ENCODE peak calls at places on chromosomes 4 and X, in six cellular contexts. Z is RWPE2, A is GM12865, P is BJ, L is brain microvascular endothelial cell, S is heart left ventricle. C is an unnamed sample.

GRCh38 chr4:38782452-38783108 is at the start of gene TLR10:
- DNase-seq in P (no peak), A (peak), L (peak), S (peak), Z (no peak), C (no peak)

GRCh38 chr4:94177822-94178221 is 29.8 kb upstream of the SMARCAD1 start:
- DNase-seq in Z (no peak), A (no peak), L (no peak), P (no peak), S (no peak), C (no peak)

GRCh38 chrX:78979789-78980464 is 34.7 kb downstream of the P2RY10 start:
- DNase-seq in P (no peak), L (peak), Z (no peak), S (no peak), A (peak), C (no peak)

GRCh38 chrX:53321216-53321942 is 40.0 kb upstream of the IQSEC2 start:
- DNase-seq in L (no peak), Z (no peak), S (peak), P (no peak), A (no peak), C (no peak)

GRCh38 chrX:14697453-14697852 is 168.1 kb downstream of the GLRA2 start:
- DNase-seq in L (no peak), P (no peak), S (no peak), A (peak), Z (no peak), C (no peak)

GRCh38 chrX:75155830-75156525 is at the start of gene ABCB7:
- DNase-seq in Z (no peak), L (peak), S (peak), A (peak), P (peak), C (peak)

GRCh38 chrX:154013614-154014360 is 5.9 kb downstream of the IRAK1 start:
- DNase-seq in A (peak), P (no peak), S (no peak), Z (no peak), L (no peak), C (no peak)

GRCh38 chr4:41644288-41644914 is 104.1 kb downstream of the PHOX2B start:
- DNase-seq in L (peak), Z (no peak), P (no peak), S (peak), A (peak), C (no peak)

GRCh38 chr4:169618286-169618685 is 2.1 kb upstream of the CLCN3 start:
- DNase-seq in A (no peak), Z (no peak), P (no peak), S (no peak), L (no peak), C (no peak)

GRCh38 chr4:139916041-139916440 is 237.9 kb downstream of the MAML3 start:
- DNase-seq in A (no peak), L (no peak), P (no peak), S (no peak), Z (no peak), C (no peak)

GRCh38 chrX:20863649-20864048 is 510.6 kb upstream of the CNKSR2 start:
- DNase-seq in A (no peak), S (no peak), P (no peak), L (no peak), Z (no peak), C (no peak)

GRCh38 chrX:30971761-30972603 is 82.9 kb upstream of the TAB3 start:
- DNase-seq in Z (no peak), L (peak), P (peak), S (peak), A (peak), C (no peak)
- TF ChIP-seq CTCF in Z (peak), L (peak), P (peak), S (peak), A (peak), C (peak)

GRCh38 chr4:159484049-159484448 is 381.2 kb downstream of the RAPGEF2 start:
- DNase-seq in A (no peak), Z (no peak), S (no peak), P (no peak), L (no peak), C (no peak)

GRCh38 chr4:159483110-159483509 is 380.2 kb downstream of the RAPGEF2 start:
- DNase-seq in A (no peak), S (no peak), L (no peak), Z (no peak), P (no peak), C (no peak)

GRCh38 chr4:159481936-159482335 is 379.1 kb downstream of the RAPGEF2 start:
- DNase-seq in A (no peak), P (no peak), Z (no peak), S (no peak), L (no peak), C (no peak)

GRCh38 chr4:159484861-159485260 is 382.0 kb downstream of the RAPGEF2 start:
- DNase-seq in P (no peak), Z (no peak), A (no peak), S (no peak), L (no peak), C (no peak)

GRCh38 chr4:159487284-159487747 is 384.4 kb downstream of the RAPGEF2 start:
- DNase-seq in Z (no peak), S (peak), L (peak), P (peak), A (peak), C (peak)
- H3K4me3 ChIP-seq in Z (no peak), S (no peak), L (no peak), P (no peak), A (no peak), C (no peak)

GRCh38 chr4:13484045-13484748 is at the start of gene RAB28:
- DNase-seq in A (peak), L (peak), P (peak), S (peak), Z (peak), C (peak)
- TF ChIP-seq CTCF in A (no peak), L (no peak), P (no peak), S (no peak), Z (no peak), C (no peak)

DNA sequence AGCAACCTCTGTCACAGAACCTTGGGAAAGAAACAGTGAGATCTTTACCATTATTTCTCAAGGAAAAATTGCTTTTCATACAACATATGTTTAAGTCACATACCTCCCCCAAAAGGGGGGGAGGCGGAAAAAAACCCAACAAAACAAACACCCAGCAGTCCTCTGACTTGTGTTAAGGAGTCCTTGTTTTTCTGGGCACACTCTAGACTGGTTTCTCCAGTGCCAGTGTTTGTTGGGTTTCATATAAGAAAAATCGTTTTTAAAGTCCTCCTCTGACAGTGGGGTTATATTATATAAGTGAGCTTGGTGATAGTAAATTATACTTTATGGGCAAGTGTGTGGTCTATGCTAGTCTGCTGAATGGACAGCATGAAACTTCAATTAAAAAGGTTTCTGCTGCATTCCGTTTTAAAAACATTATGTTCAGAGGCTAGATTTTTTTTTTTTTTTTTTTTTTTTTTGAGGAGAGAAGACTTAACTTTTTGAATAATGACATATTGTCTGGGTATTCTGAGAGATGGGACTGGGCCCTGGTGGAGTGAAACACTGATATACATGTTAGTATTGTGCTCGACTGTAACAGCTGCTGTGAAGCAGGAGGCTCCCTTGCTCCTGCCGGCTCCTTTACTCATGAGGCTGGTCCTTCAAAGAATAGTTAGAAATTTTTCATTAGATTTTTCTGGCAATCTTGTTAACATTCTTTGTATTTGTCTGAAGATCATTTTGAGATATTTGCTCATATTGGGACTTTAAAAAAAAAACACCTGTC is 73.1 kb downstream of the TMEM131L start:
- DNase-seq in Z (no peak), S (no peak), L (no peak), A (no peak), P (no peak), C (no peak)
- H3K4me3 ChIP-seq in Z (no peak), S (no peak), L (peak), A (no peak), P (no peak), C (no peak)

DNA sequence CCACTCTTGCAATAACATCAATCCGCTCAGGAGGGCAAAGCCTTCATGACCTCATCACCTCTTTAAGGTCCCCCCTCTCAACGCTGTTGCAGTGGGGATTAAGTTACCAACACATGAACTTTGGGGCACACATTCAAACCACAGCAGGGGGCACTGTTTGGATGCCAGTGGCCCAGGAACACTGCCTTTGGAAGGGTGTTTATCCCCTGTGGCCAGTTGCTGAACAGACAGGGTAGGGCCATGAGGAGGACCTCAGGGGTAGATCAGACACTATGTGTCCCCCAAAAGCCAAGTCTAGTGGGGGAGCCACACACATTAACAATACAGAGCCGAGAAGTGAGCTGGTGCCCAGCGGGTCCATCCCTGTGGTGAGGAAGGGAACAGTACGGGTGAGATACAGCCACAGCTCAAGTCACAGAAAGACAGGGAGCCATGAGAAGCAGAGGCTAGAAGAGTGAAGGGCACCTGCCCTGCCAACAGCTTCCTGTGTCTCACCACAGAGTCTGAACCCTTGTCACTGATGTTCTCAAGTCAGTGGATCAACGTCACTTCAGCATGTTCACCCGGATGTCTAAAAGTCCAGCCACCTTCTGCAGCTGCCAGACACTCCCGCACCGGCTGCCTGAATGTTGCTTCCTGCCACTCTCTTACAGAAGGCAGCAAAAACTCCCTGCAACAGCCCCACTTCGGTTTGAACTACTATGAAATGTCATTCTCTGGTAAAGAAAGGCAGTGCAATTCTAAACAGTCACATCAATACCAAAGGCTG is 19.9 kb upstream of the MXD4 start:
- DNase-seq in A (peak), S (no peak), L (no peak), P (no peak), Z (peak), C (no peak)
- TF ChIP-seq CTCF in A (peak), S (no peak), L (peak), P (no peak), Z (no peak), C (no peak)